ENCODE peak calls at places on chromosomes 6 and 20, in ten cellular contexts. One of them, this sample, is unnamed.

GRCh38 chr20:23396961-23397620 is 24.2 kb downstream of the NAPB start:
- DNase-seq in GM20000: no peak
- DNase-seq in endothelial cell: no peak
- DNase-seq in foreskin fibroblast: peak; percentile 34
- DNase-seq in stomach: no peak
- DNase-seq in heart left ventricle: no peak
- DNase-seq in dorsolateral prefrontal cortex: no peak
- DNase-seq in left ventricle myocardium inferior: no peak
- DNase-seq in upper lobe of right lung: no peak
- DNase-seq in body of pancreas: no peak
- DNase-seq in this sample: no peak

GRCh38 chr6:90285611-90286381 is 10.8 kb downstream of the BACH2 start:
- DNase-seq in GM20000: peak; percentile 41
- DNase-seq in endothelial cell: peak; percentile 34
- DNase-seq in foreskin fibroblast: peak; percentile 94
- DNase-seq in stomach: peak; percentile 69
- DNase-seq in heart left ventricle: peak; percentile 82
- DNase-seq in dorsolateral prefrontal cortex: peak; percentile 81
- DNase-seq in left ventricle myocardium inferior: peak; percentile 82
- DNase-seq in upper lobe of right lung: peak; percentile 81
- DNase-seq in body of pancreas: peak; percentile 89
- DNase-seq in this sample: peak; percentile 88

GRCh38 chr6:140537834-140538680 is 1163.6 kb upstream of the CITED2 start:
- DNase-seq in GM20000: no peak
- DNase-seq in endothelial cell: no peak
- DNase-seq in foreskin fibroblast: peak; percentile 97
- DNase-seq in stomach: no peak
- DNase-seq in heart left ventricle: peak; percentile 42
- DNase-seq in dorsolateral prefrontal cortex: no peak
- DNase-seq in left ventricle myocardium inferior: no peak
- DNase-seq in upper lobe of right lung: no peak
- DNase-seq in body of pancreas: peak; percentile 28
- DNase-seq in this sample: peak; percentile 41

GRCh38 chr20:44074252-44075151 is 112.5 kb downstream of the JPH2 start:
- DNase-seq in GM20000: no peak
- DNase-seq in endothelial cell: no peak
- DNase-seq in foreskin fibroblast: peak; percentile 74
- DNase-seq in stomach: peak; percentile 19
- DNase-seq in heart left ventricle: peak; percentile 52
- DNase-seq in dorsolateral prefrontal cortex: no peak
- DNase-seq in left ventricle myocardium inferior: peak; percentile 75
- DNase-seq in upper lobe of right lung: peak; percentile 49
- DNase-seq in body of pancreas: no peak
- DNase-seq in this sample: peak; percentile 74

GRCh38 chr20:7330850-7331249 is 563.4 kb downstream of the BMP2 start:
- DNase-seq in GM20000: no peak
- DNase-seq in endothelial cell: no peak
- DNase-seq in foreskin fibroblast: no peak
- DNase-seq in stomach: no peak
- DNase-seq in heart left ventricle: no peak
- DNase-seq in dorsolateral prefrontal cortex: no peak
- DNase-seq in left ventricle myocardium inferior: no peak
- DNase-seq in upper lobe of right lung: no peak
- DNase-seq in body of pancreas: no peak
- DNase-seq in this sample: no peak

GRCh38 chr6:44254201-44254956 is 2.9 kb downstream of the SLC35B2 start:
- DNase-seq in GM20000: no peak
- DNase-seq in endothelial cell: no peak
- DNase-seq in foreskin fibroblast: peak; percentile 29
- DNase-seq in stomach: no peak
- DNase-seq in heart left ventricle: no peak
- DNase-seq in dorsolateral prefrontal cortex: no peak
- DNase-seq in left ventricle myocardium inferior: no peak
- DNase-seq in upper lobe of right lung: no peak
- DNase-seq in body of pancreas: no peak
- DNase-seq in this sample: no peak

GRCh38 chr6:127879685-127880084 is 21.2 kb downstream of the THEMIS start:
- DNase-seq in GM20000: no peak
- DNase-seq in endothelial cell: peak; percentile 51
- DNase-seq in foreskin fibroblast: peak; percentile 15
- DNase-seq in stomach: no peak
- DNase-seq in heart left ventricle: no peak
- DNase-seq in dorsolateral prefrontal cortex: peak; percentile 27
- DNase-seq in left ventricle myocardium inferior: no peak
- DNase-seq in upper lobe of right lung: no peak
- DNase-seq in body of pancreas: no peak
- DNase-seq in this sample: no peak

GRCh38 chr20:14536738-14537137 is 199.3 kb upstream of the FLRT3 start:
- DNase-seq in GM20000: no peak
- DNase-seq in endothelial cell: no peak
- DNase-seq in foreskin fibroblast: peak; percentile 58
- DNase-seq in stomach: no peak
- DNase-seq in heart left ventricle: no peak
- DNase-seq in dorsolateral prefrontal cortex: no peak
- DNase-seq in left ventricle myocardium inferior: no peak
- DNase-seq in upper lobe of right lung: no peak
- DNase-seq in body of pancreas: no peak
- DNase-seq in this sample: no peak

GRCh38 chr20:17533396-17533795 is 2.2 kb upstream of the BFSP1 start:
- DNase-seq in GM20000: peak; percentile 45
- DNase-seq in endothelial cell: no peak
- DNase-seq in foreskin fibroblast: peak; percentile 69
- DNase-seq in stomach: no peak
- DNase-seq in heart left ventricle: no peak
- DNase-seq in dorsolateral prefrontal cortex: peak; percentile 34
- DNase-seq in left ventricle myocardium inferior: no peak
- DNase-seq in upper lobe of right lung: no peak
- DNase-seq in body of pancreas: peak; percentile 22
- DNase-seq in this sample: no peak

GRCh38 chr6:41040101-41040910 is 1.3 kb upstream of the UNC5CL start:
- DNase-seq in GM20000: no peak
- DNase-seq in endothelial cell: no peak
- DNase-seq in foreskin fibroblast: peak; percentile 14
- DNase-seq in stomach: peak; percentile 37
- DNase-seq in heart left ventricle: no peak
- DNase-seq in dorsolateral prefrontal cortex: no peak
- DNase-seq in left ventricle myocardium inferior: no peak
- DNase-seq in upper lobe of right lung: peak; percentile 73
- DNase-seq in body of pancreas: peak; percentile 89
- DNase-seq in this sample: peak; percentile 75

GRCh38 chr6:25402125-25402524 is 123.0 kb downstream of the CARMIL1 start:
- DNase-seq in GM20000: no peak
- DNase-seq in endothelial cell: no peak
- DNase-seq in foreskin fibroblast: no peak
- DNase-seq in stomach: no peak
- DNase-seq in heart left ventricle: no peak
- DNase-seq in dorsolateral prefrontal cortex: no peak
- DNase-seq in left ventricle myocardium inferior: no peak
- DNase-seq in upper lobe of right lung: no peak
- DNase-seq in body of pancreas: no peak
- DNase-seq in this sample: no peak

GRCh38 chr6:67736816-67737215 is 898.3 kb upstream of the ADGRB3 start:
- DNase-seq in GM20000: no peak
- DNase-seq in endothelial cell: no peak
- DNase-seq in foreskin fibroblast: peak; percentile 10
- DNase-seq in stomach: no peak
- DNase-seq in heart left ventricle: no peak
- DNase-seq in dorsolateral prefrontal cortex: no peak
- DNase-seq in left ventricle myocardium inferior: no peak
- DNase-seq in upper lobe of right lung: no peak
- DNase-seq in body of pancreas: no peak
- DNase-seq in this sample: no peak

GRCh38 chr6:154751020-154751800 is 18.0 kb downstream of the SCAF8 start:
- DNase-seq in GM20000: no peak
- DNase-seq in endothelial cell: no peak
- DNase-seq in foreskin fibroblast: no peak
- DNase-seq in stomach: no peak
- DNase-seq in heart left ventricle: no peak
- DNase-seq in dorsolateral prefrontal cortex: no peak
- DNase-seq in left ventricle myocardium inferior: no peak
- DNase-seq in upper lobe of right lung: no peak
- DNase-seq in body of pancreas: no peak
- DNase-seq in this sample: no peak

GRCh38 chr20:45550765-45551164 is 3.6 kb upstream of the EPPIN start:
- DNase-seq in GM20000: no peak
- DNase-seq in endothelial cell: no peak
- DNase-seq in foreskin fibroblast: no peak
- DNase-seq in stomach: no peak
- DNase-seq in heart left ventricle: no peak
- DNase-seq in dorsolateral prefrontal cortex: no peak
- DNase-seq in left ventricle myocardium inferior: no peak
- DNase-seq in upper lobe of right lung: no peak
- DNase-seq in body of pancreas: no peak
- DNase-seq in this sample: no peak

GRCh38 chr20:45548410-45548809 is 1.2 kb upstream of the EPPIN start:
- DNase-seq in GM20000: no peak
- DNase-seq in endothelial cell: no peak
- DNase-seq in foreskin fibroblast: no peak
- DNase-seq in stomach: no peak
- DNase-seq in heart left ventricle: no peak
- DNase-seq in dorsolateral prefrontal cortex: no peak
- DNase-seq in left ventricle myocardium inferior: no peak
- DNase-seq in upper lobe of right lung: no peak
- DNase-seq in body of pancreas: no peak
- DNase-seq in this sample: no peak

GRCh38 chr20:45547206-45547770 is at the start of gene EPPIN:
- DNase-seq in GM20000: no peak
- DNase-seq in endothelial cell: no peak
- DNase-seq in foreskin fibroblast: no peak
- DNase-seq in stomach: no peak
- DNase-seq in heart left ventricle: no peak
- DNase-seq in dorsolateral prefrontal cortex: no peak
- DNase-seq in left ventricle myocardium inferior: no peak
- DNase-seq in upper lobe of right lung: no peak
- DNase-seq in body of pancreas: no peak
- DNase-seq in this sample: no peak

GRCh38 chr20:45545351-45545750 is 1.9 kb downstream of the EPPIN start:
- DNase-seq in GM20000: no peak
- DNase-seq in endothelial cell: no peak
- DNase-seq in foreskin fibroblast: no peak
- DNase-seq in stomach: no peak
- DNase-seq in heart left ventricle: no peak
- DNase-seq in dorsolateral prefrontal cortex: no peak
- DNase-seq in left ventricle myocardium inferior: no peak
- DNase-seq in upper lobe of right lung: no peak
- DNase-seq in body of pancreas: no peak
- DNase-seq in this sample: no peak

GRCh38 chr20:45545754-45546453 is 1.3 kb downstream of the EPPIN start:
- DNase-seq in GM20000: peak; percentile 10
- DNase-seq in endothelial cell: no peak
- DNase-seq in foreskin fibroblast: peak; percentile 60
- DNase-seq in stomach: no peak
- DNase-seq in heart left ventricle: no peak
- DNase-seq in dorsolateral prefrontal cortex: no peak
- DNase-seq in left ventricle myocardium inferior: no peak
- DNase-seq in upper lobe of right lung: no peak
- DNase-seq in body of pancreas: no peak
- DNase-seq in this sample: no peak
- TF ChIP-seq CTCF in GM20000: no peak
- TF ChIP-seq CTCF in endothelial cell: peak; percentile 34
- TF ChIP-seq CTCF in foreskin fibroblast: peak; percentile 19
- TF ChIP-seq CTCF in stomach: no peak
- TF ChIP-seq CTCF in heart left ventricle: peak; percentile 39
- TF ChIP-seq CTCF in dorsolateral prefrontal cortex: peak; percentile 38
- TF ChIP-seq CTCF in left ventricle myocardium inferior: peak; percentile 31
- TF ChIP-seq CTCF in upper lobe of right lung: peak; percentile 39
- TF ChIP-seq CTCF in body of pancreas: no peak
- TF ChIP-seq CTCF in this sample: peak; percentile 19

GRCh38 chr6:36139431-36139830 is 9.1 kb downstream of the MAPK13 start:
- DNase-seq in GM20000: no peak
- DNase-seq in endothelial cell: peak; percentile 60
- DNase-seq in foreskin fibroblast: peak; percentile 26
- DNase-seq in stomach: no peak
- DNase-seq in heart left ventricle: no peak
- DNase-seq in dorsolateral prefrontal cortex: no peak
- DNase-seq in left ventricle myocardium inferior: no peak
- DNase-seq in upper lobe of right lung: no peak
- DNase-seq in body of pancreas: no peak
- DNase-seq in this sample: no peak
- TF ChIP-seq CTCF in GM20000: no peak
- TF ChIP-seq CTCF in endothelial cell: no peak
- TF ChIP-seq CTCF in foreskin fibroblast: peak; percentile 6
- TF ChIP-seq CTCF in stomach: no peak
- TF ChIP-seq CTCF in heart left ventricle: no peak
- TF ChIP-seq CTCF in dorsolateral prefrontal cortex: no peak
- TF ChIP-seq CTCF in left ventricle myocardium inferior: no peak
- TF ChIP-seq CTCF in upper lobe of right lung: no peak
- TF ChIP-seq CTCF in body of pancreas: no peak
- TF ChIP-seq CTCF in this sample: no peak

GRCh38 chr20:52936368-52936986 is 35.7 kb upstream of the TSHZ2 start:
- DNase-seq in GM20000: no peak
- DNase-seq in endothelial cell: no peak
- DNase-seq in foreskin fibroblast: no peak
- DNase-seq in stomach: no peak
- DNase-seq in heart left ventricle: no peak
- DNase-seq in dorsolateral prefrontal cortex: no peak
- DNase-seq in left ventricle myocardium inferior: no peak
- DNase-seq in upper lobe of right lung: no peak
- DNase-seq in body of pancreas: no peak
- DNase-seq in this sample: no peak

GRCh38 chr20:52933867-52934266 is 38.3 kb upstream of the TSHZ2 start:
- DNase-seq in GM20000: no peak
- DNase-seq in endothelial cell: no peak
- DNase-seq in foreskin fibroblast: no peak
- DNase-seq in stomach: no peak
- DNase-seq in heart left ventricle: no peak
- DNase-seq in dorsolateral prefrontal cortex: no peak
- DNase-seq in left ventricle myocardium inferior: no peak
- DNase-seq in upper lobe of right lung: no peak
- DNase-seq in body of pancreas: no peak
- DNase-seq in this sample: no peak

GRCh38 chr20:52943185-52943841 is 28.8 kb upstream of the TSHZ2 start:
- DNase-seq in GM20000: no peak
- DNase-seq in endothelial cell: no peak
- DNase-seq in foreskin fibroblast: peak; percentile 31
- DNase-seq in stomach: no peak
- DNase-seq in heart left ventricle: no peak
- DNase-seq in dorsolateral prefrontal cortex: no peak
- DNase-seq in left ventricle myocardium inferior: no peak
- DNase-seq in upper lobe of right lung: no peak
- DNase-seq in body of pancreas: no peak
- DNase-seq in this sample: no peak

GRCh38 chr20:52941803-52942202 is 30.4 kb upstream of the TSHZ2 start:
- DNase-seq in GM20000: no peak
- DNase-seq in endothelial cell: no peak
- DNase-seq in foreskin fibroblast: no peak
- DNase-seq in stomach: no peak
- DNase-seq in heart left ventricle: no peak
- DNase-seq in dorsolateral prefrontal cortex: no peak
- DNase-seq in left ventricle myocardium inferior: no peak
- DNase-seq in upper lobe of right lung: no peak
- DNase-seq in body of pancreas: no peak
- DNase-seq in this sample: no peak

GRCh38 chr20:52937701-52938100 is 34.5 kb upstream of the TSHZ2 start:
- DNase-seq in GM20000: no peak
- DNase-seq in endothelial cell: no peak
- DNase-seq in foreskin fibroblast: no peak
- DNase-seq in stomach: no peak
- DNase-seq in heart left ventricle: no peak
- DNase-seq in dorsolateral prefrontal cortex: no peak
- DNase-seq in left ventricle myocardium inferior: no peak
- DNase-seq in upper lobe of right lung: no peak
- DNase-seq in body of pancreas: no peak
- DNase-seq in this sample: no peak
- TF ChIP-seq CTCF in GM20000: no peak
- TF ChIP-seq CTCF in endothelial cell: no peak
- TF ChIP-seq CTCF in foreskin fibroblast: no peak
- TF ChIP-seq CTCF in stomach: no peak
- TF ChIP-seq CTCF in heart left ventricle: no peak
- TF ChIP-seq CTCF in dorsolateral prefrontal cortex: no peak
- TF ChIP-seq CTCF in left ventricle myocardium inferior: no peak
- TF ChIP-seq CTCF in upper lobe of right lung: no peak
- TF ChIP-seq CTCF in body of pancreas: no peak
- TF ChIP-seq CTCF in this sample: no peak

GRCh38 chr20:41411458-41411857 is 44.8 kb upstream of the EMILIN3 start:
- DNase-seq in GM20000: no peak
- DNase-seq in endothelial cell: no peak
- DNase-seq in foreskin fibroblast: peak; percentile 85
- DNase-seq in stomach: no peak
- DNase-seq in heart left ventricle: no peak
- DNase-seq in dorsolateral prefrontal cortex: no peak
- DNase-seq in left ventricle myocardium inferior: no peak
- DNase-seq in upper lobe of right lung: no peak
- DNase-seq in body of pancreas: no peak
- DNase-seq in this sample: no peak
- TF ChIP-seq CTCF in GM20000: no peak
- TF ChIP-seq CTCF in endothelial cell: peak; percentile 57
- TF ChIP-seq CTCF in foreskin fibroblast: peak; percentile 40
- TF ChIP-seq CTCF in stomach: no peak
- TF ChIP-seq CTCF in heart left ventricle: peak; percentile 68
- TF ChIP-seq CTCF in dorsolateral prefrontal cortex: peak; percentile 58
- TF ChIP-seq CTCF in left ventricle myocardium inferior: peak; percentile 62
- TF ChIP-seq CTCF in upper lobe of right lung: peak; percentile 41
- TF ChIP-seq CTCF in body of pancreas: no peak
- TF ChIP-seq CTCF in this sample: no peak